ENCODE peak calls at places on chromosomes 16 and 17, in six cellular contexts. E, Z, R, X, J and F are unnamed samples.

GRCh38 chr16:82704369-82704768 is 77.6 kb downstream of the CDH13 start:
- DNase-seq in J (no peak), E (no peak), Z (no peak), R (no peak), X (no peak), F (no peak)

GRCh38 chr17:50283246-50283645 is 9.0 kb downstream of the TMEM92 start:
- DNase-seq in E (no peak), R (no peak), X (no peak), Z (no peak), J (no peak), F (no peak)

GRCh38 chr17:31299624-31300023 is 2.6 kb upstream of the OMG start:
- DNase-seq in J (no peak), E (no peak), Z (no peak), X (no peak), R (no peak), F (no peak)

GRCh38 chr17:76524598-76525512 is 12.7 kb downstream of the CYGB start:
- DNase-seq in Z (no peak), J (no peak), E (no peak), X (no peak), R (no peak), F (no peak)

GRCh38 chr16:77582956-77583355 is 139.4 kb upstream of the NUDT7 start:
- DNase-seq in R (no peak), X (no peak), E (no peak), Z (no peak), J (no peak), F (no peak)

GRCh38 chr17:1829189-1829578 is 518 bp downstream of the SMYD4 start:
- DNase-seq in E (peak), R (no peak), Z (no peak), X (no peak), J (peak), F (no peak)

GRCh38 chr17:75970011-75970523 is 8.9 kb downstream of the ACOX1 start:
- DNase-seq in R (no peak), J (no peak), X (no peak), E (peak), Z (no peak), F (no peak)

GRCh38 chr17:57490890-57491289 is 234.6 kb downstream of the MSI2 start:
- DNase-seq in R (no peak), E (no peak), Z (no peak), J (no peak), X (no peak), F (no peak)

GRCh38 chr17:58344047-58344790 is 7.8 kb downstream of the SUPT4H1 start:
- DNase-seq in E (no peak), J (peak), X (no peak), R (no peak), Z (no peak), F (no peak)

GRCh38 chr17:36057900-36058299 is 6.2 kb upstream of the CCL18 start:
- DNase-seq in X (no peak), Z (no peak), R (no peak), E (no peak), J (no peak), F (no peak)

GRCh38 chr16:19027416-19027815 is 40.0 kb upstream of the COQ7 start:
- DNase-seq in J (no peak), E (no peak), Z (no peak), R (no peak), X (no peak), F (no peak)

GRCh38 chr17:42266918-42267766 is 9.0 kb downstream of the STAT5B start:
- DNase-seq in Z (no peak), E (peak), J (peak), X (no peak), R (no peak), F (no peak)